ENCODE peak calls at places on chromosome 5, in seven cellular contexts. R, W, P, H, K, U and G are unnamed samples.

GRCh38 chr5:1477341-1477740 is 32.1 kb upstream of the SLC6A3 start:
- DNase-seq in R (no peak), W (no peak), P (no peak), H (no peak), K (no peak), U (peak), G (no peak)

GRCh38 chr5:135225856-135226560 is 173.0 kb downstream of the MACROH2A1 start:
- DNase-seq in R (no peak), W (no peak), P (no peak), H (no peak), K (no peak), U (no peak), G (no peak)

GRCh38 chr5:180340856-180341255 is 12.3 kb downstream of the GFPT2 start:
- DNase-seq in R (no peak), W (no peak), P (no peak), H (no peak), K (no peak), U (no peak), G (peak)

GRCh38 chr5:79076819-79077218 is 7.3 kb downstream of the BHMT2 start:
- DNase-seq in R (no peak), W (no peak), P (no peak), H (no peak), K (no peak), U (no peak), G (no peak)

GRCh38 chr5:133370904-133371303 is 241.4 kb downstream of the FSTL4 start:
- DNase-seq in R (no peak), W (no peak), P (no peak), H (no peak), K (no peak), U (no peak), G (no peak)

GRCh38 chr5:104914536-104915070 is 1352.0 kb upstream of the NUDT12 start:
- DNase-seq in R (no peak), W (no peak), P (no peak), H (no peak), K (no peak), U (no peak), G (no peak)

GRCh38 chr5:179226696-179227095 is 118.6 kb downstream of the ADAMTS2 start:
- DNase-seq in R (no peak), W (no peak), P (no peak), H (no peak), K (no peak), U (no peak), G (no peak)

GRCh38 chr5:111262815-111263214 is 38.6 kb downstream of the CAMK4 start:
- DNase-seq in R (no peak), W (no peak), P (no peak), H (no peak), K (no peak), U (no peak), G (no peak)

GRCh38 chr5:10902145-10902544 is 141.1 kb upstream of the DAP start:
- DNase-seq in R (no peak), W (no peak), P (no peak), H (no peak), K (no peak), U (no peak), G (peak)

GRCh38 chr5:135353952-135354721 is 44.9 kb downstream of the MACROH2A1 start:
- DNase-seq in R (no peak), W (no peak), P (no peak), H (no peak), K (no peak), U (no peak), G (peak)

GRCh38 chr5:163456029-163456589 is 3.8 kb downstream of the NUDCD2 start:
- DNase-seq in R (no peak), W (no peak), P (no peak), H (no peak), K (no peak), U (no peak), G (no peak)

GRCh38 chr5:132243366-132243977 is 14.0 kb upstream of the PDLIM4 start:
- DNase-seq in R (no peak), W (no peak), P (no peak), H (peak), K (no peak), U (no peak), G (peak)

GRCh38 chr5:94693043-94693822 is 74.8 kb downstream of the SLF1 start:
- DNase-seq in R (peak), W (no peak), P (no peak), H (no peak), K (peak), U (no peak), G (peak)

GRCh38 chr5:7445066-7445465 is 49.1 kb downstream of the ADCY2 start:
- DNase-seq in R (no peak), W (no peak), P (no peak), H (no peak), K (no peak), U (no peak), G (no peak)

GRCh38 chr5:96096724-96097123 is 135.1 kb upstream of the ELL2 start:
- DNase-seq in R (peak), W (no peak), P (no peak), H (no peak), K (no peak), U (no peak), G (peak)

GRCh38 chr5:58631895-58632294 is 49.0 kb downstream of the RAB3C start:
- DNase-seq in R (no peak), W (no peak), P (no peak), H (no peak), K (peak), U (no peak), G (no peak)

GRCh38 chr5:83151821-83152220 is 74.5 kb downstream of the XRCC4 start:
- DNase-seq in R (no peak), W (no peak), P (no peak), H (no peak), K (no peak), U (no peak), G (peak)

GRCh38 chr5:140221697-140222223 is 46.8 kb downstream of the CYSTM1 start:
- DNase-seq in R (no peak), W (no peak), P (no peak), H (no peak), K (peak), U (peak), G (peak)

GRCh38 chr5:32241034-32241783 is 67.1 kb upstream of the GOLPH3 start:
- DNase-seq in R (no peak), W (no peak), P (no peak), H (no peak), K (no peak), U (no peak), G (no peak)

GRCh38 chr5:75059887-75060286 is 7.5 kb upstream of the GCNT4 start:
- DNase-seq in R (no peak), W (no peak), P (no peak), H (no peak), K (no peak), U (no peak), G (no peak)

GRCh38 chr5:26805076-26805475 is 233.3 kb downstream of the CDH9 start:
- DNase-seq in R (no peak), W (no peak), P (no peak), H (no peak), K (no peak), U (no peak), G (peak)

GRCh38 chr5:162768962-162769464 is 668.4 kb upstream of the CCNG1 start:
- DNase-seq in R (no peak), W (no peak), P (no peak), H (no peak), K (peak), U (no peak), G (no peak)

DNA sequence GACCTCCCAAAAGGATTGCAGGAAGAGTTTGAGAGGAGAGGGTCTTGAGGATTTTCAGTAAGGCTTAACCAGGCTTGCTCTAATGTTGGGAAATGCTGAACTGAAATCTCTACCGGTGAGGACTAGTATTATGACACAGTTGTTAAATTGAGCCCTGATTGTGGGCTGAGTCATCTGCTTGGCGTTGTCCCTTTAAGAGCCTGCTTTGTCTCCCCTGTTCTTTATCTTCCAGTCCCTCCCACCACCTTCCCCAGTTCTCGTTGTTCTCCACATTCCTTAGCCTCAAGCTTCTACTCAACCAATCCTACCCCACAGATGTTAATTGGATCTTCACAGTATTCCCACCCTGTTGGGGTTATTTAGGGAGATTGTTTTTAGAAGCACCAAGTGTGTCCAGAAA is 57.7 kb downstream of the ANKRD55 start:
- DNase-seq in R (peak), W (no peak), P (peak), H (peak), K (no peak), U (peak), G (peak)
- TF ChIP-seq CTCF in R (no peak), W (no peak), P (no peak), H (no peak), K (no peak), U (no peak), G (no peak)

GRCh38 chr5:151058301-151058700 is 22.5 kb downstream of the TNIP1 start:
- DNase-seq in R (no peak), W (no peak), P (no peak), H (no peak), K (no peak), U (peak), G (no peak)
- TF ChIP-seq CTCF in R (no peak), W (no peak), P (peak), H (no peak), K (peak), U (no peak), G (no peak)

DNA sequence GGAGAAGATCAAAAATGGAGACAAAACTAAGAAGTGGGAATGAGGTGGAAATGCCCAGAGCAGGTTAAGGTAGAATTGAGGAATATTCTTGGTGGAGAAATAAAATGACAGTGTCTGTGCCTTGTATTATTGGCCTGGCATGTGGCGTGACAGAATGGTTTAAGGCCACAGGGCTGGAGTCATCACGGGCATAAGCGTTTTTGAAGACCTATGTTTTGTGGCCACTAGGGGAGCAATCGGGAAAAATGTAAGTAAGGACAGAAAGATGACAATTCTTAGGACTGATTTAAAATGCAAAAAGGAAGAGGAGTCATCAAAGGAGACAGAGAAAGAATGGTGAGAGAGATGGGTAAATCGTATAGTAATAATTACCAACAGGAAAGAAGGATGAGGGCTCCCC is 72.2 kb upstream of the EPB41L4A start:
- DNase-seq in R (peak), W (no peak), P (peak), H (no peak), K (peak), U (no peak), G (peak)
- TF ChIP-seq CTCF in R (peak), W (peak), P (peak), H (no peak), K (peak), U (no peak), G (peak)

GRCh38 chr5:141680178-141680577 is 1.9 kb downstream of the ARAP3 start:
- DNase-seq in R (no peak), W (no peak), P (no peak), H (no peak), K (no peak), U (no peak), G (no peak)

GRCh38 chr5:141674747-141675146 is 7.3 kb downstream of the ARAP3 start:
- DNase-seq in R (no peak), W (no peak), P (no peak), H (no peak), K (no peak), U (no peak), G (no peak)

GRCh38 chr5:141680751-141681201 is 1.3 kb downstream of the ARAP3 start:
- DNase-seq in R (peak), W (no peak), P (peak), H (no peak), K (no peak), U (peak), G (peak)

GRCh38 chr5:141681295-141681694 is 735 bp downstream of the ARAP3 start:
- DNase-seq in R (no peak), W (no peak), P (no peak), H (no peak), K (no peak), U (no peak), G (no peak)

DNA sequence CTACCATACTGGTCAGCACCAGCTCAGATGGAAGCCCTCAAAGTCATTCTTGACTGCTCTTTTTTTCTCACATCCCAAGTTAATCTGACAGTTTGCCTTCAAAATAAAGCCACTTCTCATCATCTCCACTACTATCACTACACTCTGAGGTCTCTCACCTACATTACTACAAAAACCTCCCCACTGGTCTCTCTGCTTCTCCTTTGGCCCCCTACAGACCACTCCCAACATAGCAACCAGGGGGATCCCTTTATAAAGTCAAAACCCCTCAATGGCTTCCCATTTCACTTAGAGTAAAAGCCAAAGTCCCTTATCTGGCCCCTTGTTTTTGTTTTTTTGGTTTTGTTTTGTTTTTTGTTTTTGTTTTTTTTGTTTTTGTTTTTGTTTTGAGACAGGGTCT is 4.6 kb downstream of the ARAP3 start:
- DNase-seq in R (peak), W (no peak), P (no peak), H (no peak), K (no peak), U (no peak), G (no peak)
- TF ChIP-seq CTCF in R (peak), W (peak), P (peak), H (no peak), K (peak), U (no peak), G (peak)

GRCh38 chr5:160649304-160649703 is 202.7 kb downstream of the ATP10B start:
- DNase-seq in R (peak), W (no peak), P (peak), H (no peak), K (peak), U (no peak), G (peak)
- TF ChIP-seq CTCF in R (peak), W (peak), P (peak), H (no peak), K (peak), U (no peak), G (peak)

DNA sequence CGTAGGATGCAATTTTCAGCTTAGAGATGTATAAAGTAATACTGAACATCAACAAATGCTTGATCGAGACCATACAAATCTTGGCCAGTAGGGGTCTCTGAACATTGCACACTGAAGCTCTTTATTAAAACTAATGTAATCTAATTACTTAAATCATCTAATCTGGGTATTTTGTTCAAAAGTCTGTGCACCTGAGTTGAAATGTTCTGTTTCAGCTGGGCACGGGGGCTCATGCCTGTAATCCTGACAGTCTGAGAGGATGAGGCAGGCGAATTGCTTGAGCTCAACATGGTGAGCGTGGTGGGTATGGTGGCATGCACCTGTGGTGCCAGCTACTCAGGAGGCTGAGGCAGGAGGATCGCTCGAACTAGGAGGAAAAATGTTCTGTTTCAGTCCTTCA is 41.0 kb downstream of the ESM1 start:
- DNase-seq in R (peak), W (no peak), P (peak), H (no peak), K (peak), U (no peak), G (peak)
- TF ChIP-seq CTCF in R (peak), W (peak), P (peak), H (peak), K (peak), U (peak), G (peak)

GRCh38 chr5:37532976-37533740 is 154.0 kb downstream of the WDR70 start:
- DNase-seq in R (no peak), W (no peak), P (no peak), H (no peak), K (no peak), U (no peak), G (peak)
- TF ChIP-seq CTCF in R (no peak), W (no peak), P (no peak), H (no peak), K (no peak), U (no peak), G (peak)

GRCh38 chr5:144465441-144465840 is 294.8 kb downstream of the KCTD16 start:
- DNase-seq in R (no peak), W (no peak), P (no peak), H (no peak), K (no peak), U (no peak), G (no peak)

GRCh38 chr5:144469106-144469505 is 298.4 kb downstream of the KCTD16 start:
- DNase-seq in R (no peak), W (no peak), P (no peak), H (no peak), K (no peak), U (no peak), G (no peak)

GRCh38 chr5:144468542-144468941 is 297.9 kb downstream of the KCTD16 start:
- DNase-seq in R (no peak), W (no peak), P (no peak), H (no peak), K (no peak), U (no peak), G (no peak)

GRCh38 chr5:144473650-144474049 is 303.0 kb downstream of the KCTD16 start:
- DNase-seq in R (no peak), W (no peak), P (no peak), H (no peak), K (no peak), U (no peak), G (no peak)

DNA sequence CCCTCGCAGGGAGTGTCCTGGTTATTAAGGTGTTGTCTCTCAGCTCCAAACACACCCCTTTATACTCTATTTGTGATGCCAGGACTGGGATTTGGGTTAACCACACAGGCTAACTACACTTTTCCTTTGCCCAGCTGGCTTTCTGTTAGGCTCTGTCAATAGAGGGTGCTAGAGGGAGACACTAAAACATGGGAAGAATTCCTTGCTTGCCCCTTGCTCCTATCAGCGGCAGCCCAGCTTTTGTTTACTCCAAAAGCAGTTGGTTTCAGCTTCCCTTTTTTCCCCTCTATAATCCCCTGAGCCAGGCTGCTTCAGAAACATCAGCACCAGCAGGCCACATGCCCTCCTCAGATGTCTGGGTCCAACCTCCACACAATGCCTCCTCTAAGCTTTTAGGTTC is 297.1 kb downstream of the KCTD16 start:
- DNase-seq in R (peak), W (no peak), P (peak), H (no peak), K (no peak), U (peak), G (peak)
- TF ChIP-seq CTCF in R (peak), W (peak), P (no peak), H (no peak), K (peak), U (no peak), G (peak)

GRCh38 chr5:74056789-74057164 is 430.8 kb downstream of the ARHGEF28 start:
- DNase-seq in R (peak), W (no peak), P (peak), H (no peak), K (peak), U (no peak), G (peak)
- TF ChIP-seq CTCF in R (peak), W (peak), P (peak), H (no peak), K (peak), U (peak), G (peak)